ENCODE peak calls at places on chromosomes 3 and 15, in four cellular contexts. G is astrocyte of the spinal cord, P is tibial nerve, M is heart left ventricle. Q is an unnamed sample.

GRCh38 chr15:73838795-73839565 is 34.4 kb upstream of the TBC1D21 start:
- DNase-seq in G (no peak), P (no peak), M (peak), Q (no peak)

GRCh38 chr3:94004301-94004910 is 24.0 kb downstream of the STX19 start:
- DNase-seq in P (no peak), G (peak), M (no peak), Q (no peak)

GRCh38 chr3:44893097-44893496 is 18.7 kb downstream of the TGM4 start:
- DNase-seq in P (no peak), M (no peak), G (peak), Q (no peak)

GRCh38 chr15:39578851-39579486 is 1.9 kb upstream of the THBS1 start:
- DNase-seq in M (no peak), G (peak), P (no peak), Q (no peak)

GRCh38 chr3:141913150-141913811 is 36.8 kb downstream of the ATP1B3 start:
- DNase-seq in M (no peak), G (peak), P (peak), Q (no peak)

GRCh38 chr15:90336705-90337141 is 15.4 kb upstream of the ZNF774 start:
- DNase-seq in G (peak), M (no peak), P (no peak), Q (no peak)

GRCh38 chr15:48748535-48748934 is 62.3 kb downstream of the CEP152 start:
- DNase-seq in G (peak), P (no peak), M (no peak), Q (no peak)

GRCh38 chr3:127096256-127097008 is 96.5 kb upstream of the PRR23E start:
- DNase-seq in P (no peak), G (no peak), M (no peak), Q (no peak)

GRCh38 chr15:50182233-50183013 is 427 bp downstream of the SLC27A2 start:
- DNase-seq in P (no peak), M (no peak), G (peak), Q (no peak)

GRCh38 chr15:20348900-20349773 is 192.5 kb downstream of the GOLGA6L6 start:
- DNase-seq in M (peak), P (no peak), G (no peak), Q (peak)

GRCh38 chr3:155321418-155321817 is 27.9 kb upstream of the STRIT1 start:
- DNase-seq in P (no peak), G (peak), M (no peak), Q (no peak)

GRCh38 chr3:193816656-193817311 is 223.8 kb downstream of the OPA1 start:
- DNase-seq in M (peak), P (peak), G (peak), Q (no peak)

GRCh38 chr3:134406331-134407246 is 32.3 kb upstream of the AMOTL2 start:
- DNase-seq in P (no peak), G (peak), M (peak), Q (no peak)

GRCh38 chr15:96354731-96355560 is 24.4 kb downstream of the NR2F2 start:
- DNase-seq in G (peak), M (no peak), P (no peak), Q (no peak)

GRCh38 chr15:96358006-96358794 is 27.7 kb downstream of the NR2F2 start:
- DNase-seq in M (no peak), P (no peak), G (no peak), Q (no peak)

GRCh38 chr15:96355561-96356129 is 25.1 kb downstream of the NR2F2 start:
- DNase-seq in G (no peak), P (no peak), M (no peak), Q (no peak)

GRCh38 chr15:96358795-96359190 is 28.3 kb downstream of the NR2F2 start:
- DNase-seq in P (no peak), G (no peak), M (no peak), Q (no peak)

DNA sequence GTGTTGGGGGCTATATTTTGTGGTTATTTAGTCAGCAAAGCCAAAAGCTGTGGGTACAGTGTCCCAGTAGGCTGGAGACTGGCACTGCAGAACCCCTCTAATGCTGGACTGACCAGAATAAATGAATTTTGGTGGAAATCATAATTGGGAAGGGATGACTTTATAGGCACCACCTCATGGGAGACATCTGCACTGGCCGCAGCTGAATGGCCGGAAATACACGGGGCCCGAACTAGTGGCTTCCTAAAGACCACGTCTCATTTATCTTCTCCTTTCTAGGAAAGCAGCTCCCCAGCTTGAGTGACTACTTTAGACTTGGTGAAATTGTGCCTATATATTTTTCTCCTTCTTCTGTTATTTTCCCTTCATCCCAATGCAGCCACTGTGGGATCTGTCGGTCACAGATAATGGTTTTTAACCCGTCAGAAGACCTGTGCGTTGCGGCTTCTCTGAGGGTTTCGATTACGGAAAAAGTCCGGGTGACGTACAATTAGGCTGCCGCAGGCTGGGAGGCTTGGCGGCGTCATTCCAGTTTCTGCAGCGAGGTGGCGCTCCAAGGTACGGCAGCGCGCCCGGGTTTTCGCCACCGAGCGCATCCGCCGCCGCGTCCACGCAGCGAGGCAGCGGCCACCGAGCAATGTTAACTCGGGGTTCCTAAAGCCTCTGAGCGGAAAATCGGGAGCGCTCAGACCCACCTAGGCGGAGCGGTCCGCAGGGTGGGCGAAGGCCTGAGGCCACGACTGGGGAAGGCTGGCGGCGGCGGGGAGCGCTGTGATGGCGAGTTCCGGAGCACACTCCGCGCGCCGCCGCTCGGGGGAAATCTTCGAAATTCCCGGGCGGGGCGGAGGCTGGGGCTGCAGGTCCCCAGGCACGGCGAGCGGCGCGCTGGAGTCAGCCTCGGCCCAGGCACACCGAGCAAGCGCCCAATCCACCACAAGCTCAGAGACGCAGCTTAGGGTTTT is 26.3 kb downstream of the NR2F2 start:
- DNase-seq in M (peak), P (peak), G (peak), Q (peak)
- TF ChIP-seq CTCF in M (peak), P (peak), G (peak), Q (peak)

DNA sequence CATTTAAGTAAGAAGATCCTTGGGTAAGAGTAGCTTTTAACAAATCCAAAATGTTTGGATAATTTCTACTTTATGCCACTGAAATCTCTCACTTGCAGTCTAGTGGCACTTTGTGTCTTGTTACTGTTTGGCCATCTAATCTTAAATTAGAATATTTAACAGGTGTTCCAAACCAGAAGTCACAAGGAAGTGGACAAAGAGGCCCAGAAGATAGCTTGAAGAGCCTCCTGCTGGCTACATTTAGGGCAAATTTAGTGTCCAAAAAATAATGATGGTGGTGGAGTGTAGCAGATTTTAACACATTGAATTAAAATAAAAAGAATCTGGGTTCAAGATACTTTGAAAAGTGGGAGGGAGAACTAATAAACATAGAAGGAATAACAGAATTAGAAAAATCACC is 172.2 kb downstream of the GHSR start:
- DNase-seq in G (no peak), M (no peak), P (no peak), Q (no peak)
- TF ChIP-seq CTCF in G (peak), M (no peak), P (no peak), Q (peak)

GRCh38 chr15:35293353-35294130 is 208.4 kb upstream of the NANOGP8 start:
- DNase-seq in M (no peak), G (peak), P (no peak), Q (no peak)
- TF ChIP-seq CTCF in M (no peak), G (no peak), P (no peak), Q (peak)

GRCh38 chr15:99105516-99106341 is 849 bp downstream of the SYNM start:
- DNase-seq in G (peak), P (no peak), M (peak), Q (no peak)
- TF ChIP-seq CTCF in G (no peak), P (no peak), M (no peak), Q (no peak)

GRCh38 chr3:42755681-42756578 is 17.1 kb downstream of the CCDC13 start:
- DNase-seq in M (no peak), G (no peak), P (no peak), Q (no peak)
- TF ChIP-seq CTCF in M (no peak), G (peak), P (no peak), Q (peak)

Q was measured in osteocyte.